ENCODE peak calls at places on chromosome 14, in eight cellular contexts. Y is heart left ventricle; I is WTC11; L is mucosa of descending colon; F is stimulated activated CD4-positive, alpha-beta T cell treated with anti-CD3 and anti-CD28 coated beads, TNF-alpha, amount 100 ng/mL, for 24 hours; A is A549; S is M059J; G is AG20443. O is an unnamed sample.

GRCh38 chr14:102417118-102417517 is 54.4 kb downstream of the TECPR2 start:
- DNase-seq in I (no peak), A (no peak), G (no peak), Y (no peak), S (no peak), L (no peak), F (no peak), O (no peak)

GRCh38 chr14:60222820-60223219 is 26.2 kb upstream of the PPM1A start:
- DNase-seq in G (peak), Y (peak), I (no peak), S (peak), L (no peak), F (no peak), A (no peak), O (no peak)

GRCh38 chr14:71433303-71433702 is 498.9 kb upstream of the RGS6 start:
- DNase-seq in Y (no peak), L (no peak), F (no peak), G (no peak), S (no peak), I (no peak), A (no peak), O (no peak)

GRCh38 chr14:29895591-29896043 is 32.0 kb downstream of the PRKD1 start:
- DNase-seq in F (no peak), L (no peak), I (no peak), S (no peak), A (no peak), G (no peak), Y (no peak), O (no peak)

GRCh38 chr14:37559386-37559785 is 35.7 kb downstream of the FOXA1 start:
- DNase-seq in G (peak), L (no peak), S (peak), F (no peak), I (no peak), A (no peak), Y (no peak), O (no peak)

GRCh38 chr14:54902521-54903420 is at the start of gene GCH1:
- DNase-seq in F (peak), G (peak), S (peak), Y (peak), A (peak), L (peak), I (peak), O (no peak)

GRCh38 chr14:21090940-21091663 is 7.4 kb downstream of the ZNF219 start:
- DNase-seq in S (no peak), F (no peak), G (no peak), I (no peak), A (no peak), L (no peak), Y (no peak), O (no peak)

GRCh38 chr14:61911534-61911933 is 149.3 kb downstream of the SNAPC1 start:
- DNase-seq in I (no peak), G (no peak), F (no peak), L (no peak), A (no peak), Y (no peak), S (no peak), O (no peak)

GRCh38 chr14:60183724-60184596 is 18.8 kb upstream of the DHRS7 start:
- DNase-seq in A (peak), L (no peak), F (no peak), I (no peak), G (peak), S (peak), Y (no peak), O (no peak)

GRCh38 chr14:94690896-94691657 is 78.8 kb downstream of the GSC start:
- DNase-seq in S (no peak), A (no peak), G (no peak), Y (no peak), L (no peak), F (no peak), I (no peak), O (no peak)

O was measured in iPS DF 19.7.